ENCODE peak calls at places on chromosomes 3 and 15, in ten cellular contexts. One of them, this sample, is unnamed.

GRCh38 chr3:149179225-149179624 is 42.4 kb downstream of the CP start:
- DNase-seq in heart left ventricle: no peak
- DNase-seq in progenitor cell of endocrine pancreas: no peak
- DNase-seq in T47D: no peak
- DNase-seq in RWPE1: no peak
- DNase-seq in H4: no peak
- DNase-seq in choroid plexus epithelial cell: peak
- DNase-seq in pancreas: no peak
- DNase-seq in SW 1271: no peak
- DNase-seq in AG10803: peak
- DNase-seq in this sample: no peak

GRCh38 chr15:77004189-77004588 is 9.3 kb downstream of the PSTPIP1 start:
- DNase-seq in heart left ventricle: peak
- DNase-seq in progenitor cell of endocrine pancreas: no peak
- DNase-seq in T47D: no peak
- DNase-seq in RWPE1: no peak
- DNase-seq in H4: no peak
- DNase-seq in choroid plexus epithelial cell: no peak
- DNase-seq in pancreas: peak
- DNase-seq in SW 1271: no peak
- DNase-seq in AG10803: peak
- DNase-seq in this sample: no peak

GRCh38 chr3:138944136-138944658 is 2.7 kb downstream of the FOXL2 start:
- DNase-seq in heart left ventricle: no peak
- DNase-seq in progenitor cell of endocrine pancreas: no peak
- DNase-seq in T47D: no peak
- DNase-seq in RWPE1: no peak
- DNase-seq in H4: no peak
- DNase-seq in choroid plexus epithelial cell: no peak
- DNase-seq in pancreas: no peak
- DNase-seq in SW 1271: no peak
- DNase-seq in AG10803: no peak
- DNase-seq in this sample: no peak

GRCh38 chr3:142958707-142959106 is 4.8 kb downstream of the PAQR9 start:
- DNase-seq in heart left ventricle: peak
- DNase-seq in progenitor cell of endocrine pancreas: no peak
- DNase-seq in T47D: no peak
- DNase-seq in RWPE1: peak
- DNase-seq in H4: no peak
- DNase-seq in choroid plexus epithelial cell: peak
- DNase-seq in pancreas: no peak
- DNase-seq in SW 1271: no peak
- DNase-seq in AG10803: peak
- DNase-seq in this sample: no peak

GRCh38 chr15:45121706-45122417 is 7.7 kb downstream of the DUOXA2 start:
- DNase-seq in heart left ventricle: no peak
- DNase-seq in progenitor cell of endocrine pancreas: no peak
- DNase-seq in T47D: no peak
- DNase-seq in RWPE1: peak
- DNase-seq in H4: peak
- DNase-seq in choroid plexus epithelial cell: peak
- DNase-seq in pancreas: no peak
- DNase-seq in SW 1271: no peak
- DNase-seq in AG10803: peak
- DNase-seq in this sample: no peak

GRCh38 chr3:23319913-23320312 is 116.8 kb downstream of the UBE2E2 start:
- DNase-seq in heart left ventricle: no peak
- DNase-seq in progenitor cell of endocrine pancreas: no peak
- DNase-seq in T47D: peak
- DNase-seq in RWPE1: no peak
- DNase-seq in H4: no peak
- DNase-seq in choroid plexus epithelial cell: peak
- DNase-seq in pancreas: no peak
- DNase-seq in SW 1271: no peak
- DNase-seq in AG10803: no peak
- DNase-seq in this sample: no peak

GRCh38 chr3:133837487-133838295 is 32.1 kb downstream of the SRPRB start:
- DNase-seq in heart left ventricle: no peak
- DNase-seq in progenitor cell of endocrine pancreas: no peak
- DNase-seq in T47D: no peak
- DNase-seq in RWPE1: no peak
- DNase-seq in H4: no peak
- DNase-seq in choroid plexus epithelial cell: no peak
- DNase-seq in pancreas: no peak
- DNase-seq in SW 1271: no peak
- DNase-seq in AG10803: no peak
- DNase-seq in this sample: no peak

GRCh38 chr3:79587150-79587549 is 180.6 kb downstream of the ROBO1 start:
- DNase-seq in heart left ventricle: no peak
- DNase-seq in progenitor cell of endocrine pancreas: no peak
- DNase-seq in T47D: no peak
- DNase-seq in RWPE1: no peak
- DNase-seq in H4: no peak
- DNase-seq in choroid plexus epithelial cell: no peak
- DNase-seq in pancreas: no peak
- DNase-seq in SW 1271: no peak
- DNase-seq in AG10803: no peak
- DNase-seq in this sample: no peak

GRCh38 chr15:96333194-96334016 is 2.9 kb downstream of the NR2F2 start:
- DNase-seq in heart left ventricle: no peak
- DNase-seq in progenitor cell of endocrine pancreas: no peak
- DNase-seq in T47D: peak
- DNase-seq in RWPE1: no peak
- DNase-seq in H4: no peak
- DNase-seq in choroid plexus epithelial cell: peak
- DNase-seq in pancreas: no peak
- DNase-seq in SW 1271: no peak
- DNase-seq in AG10803: no peak
- DNase-seq in this sample: no peak

GRCh38 chr3:154081305-154081704 is 39.9 kb upstream of the ARHGEF26 start:
- DNase-seq in heart left ventricle: no peak
- DNase-seq in progenitor cell of endocrine pancreas: no peak
- DNase-seq in T47D: no peak
- DNase-seq in RWPE1: no peak
- DNase-seq in H4: no peak
- DNase-seq in choroid plexus epithelial cell: no peak
- DNase-seq in pancreas: no peak
- DNase-seq in SW 1271: no peak
- DNase-seq in AG10803: no peak
- DNase-seq in this sample: no peak

GRCh38 chr15:55094152-55094551 is 102.6 kb downstream of the RSL24D1 start:
- DNase-seq in heart left ventricle: no peak
- DNase-seq in progenitor cell of endocrine pancreas: no peak
- DNase-seq in T47D: no peak
- DNase-seq in RWPE1: no peak
- DNase-seq in H4: no peak
- DNase-seq in choroid plexus epithelial cell: no peak
- DNase-seq in pancreas: no peak
- DNase-seq in SW 1271: no peak
- DNase-seq in AG10803: no peak
- DNase-seq in this sample: no peak

GRCh38 chr3:39531681-39532080 is 64.2 kb downstream of the MOBP start:
- DNase-seq in heart left ventricle: no peak
- DNase-seq in progenitor cell of endocrine pancreas: no peak
- DNase-seq in T47D: peak
- DNase-seq in RWPE1: peak
- DNase-seq in H4: peak
- DNase-seq in choroid plexus epithelial cell: peak
- DNase-seq in pancreas: no peak
- DNase-seq in SW 1271: peak
- DNase-seq in AG10803: peak
- DNase-seq in this sample: no peak

GRCh38 chr3:65951836-65952505 is 86.7 kb downstream of the MAGI1 start:
- DNase-seq in heart left ventricle: no peak
- DNase-seq in progenitor cell of endocrine pancreas: no peak
- DNase-seq in T47D: peak
- DNase-seq in RWPE1: no peak
- DNase-seq in H4: no peak
- DNase-seq in choroid plexus epithelial cell: peak
- DNase-seq in pancreas: no peak
- DNase-seq in SW 1271: peak
- DNase-seq in AG10803: no peak
- DNase-seq in this sample: no peak

GRCh38 chr3:146375214-146375613 is 94.1 kb downstream of the PLSCR2 start:
- DNase-seq in heart left ventricle: no peak
- DNase-seq in progenitor cell of endocrine pancreas: no peak
- DNase-seq in T47D: no peak
- DNase-seq in RWPE1: no peak
- DNase-seq in H4: no peak
- DNase-seq in choroid plexus epithelial cell: no peak
- DNase-seq in pancreas: no peak
- DNase-seq in SW 1271: no peak
- DNase-seq in AG10803: peak
- DNase-seq in this sample: no peak

GRCh38 chr3:113086506-113087461 is 96.0 kb downstream of the GTPBP8 start:
- DNase-seq in heart left ventricle: no peak
- DNase-seq in progenitor cell of endocrine pancreas: no peak
- DNase-seq in T47D: no peak
- DNase-seq in RWPE1: no peak
- DNase-seq in H4: no peak
- DNase-seq in choroid plexus epithelial cell: no peak
- DNase-seq in pancreas: no peak
- DNase-seq in SW 1271: no peak
- DNase-seq in AG10803: peak
- DNase-seq in this sample: no peak

GRCh38 chr3:112298781-112299180 is 4.8 kb upstream of the SLC9C1 start:
- DNase-seq in heart left ventricle: no peak
- DNase-seq in progenitor cell of endocrine pancreas: no peak
- DNase-seq in T47D: no peak
- DNase-seq in RWPE1: no peak
- DNase-seq in H4: no peak
- DNase-seq in choroid plexus epithelial cell: no peak
- DNase-seq in pancreas: no peak
- DNase-seq in SW 1271: no peak
- DNase-seq in AG10803: no peak
- DNase-seq in this sample: no peak

GRCh38 chr3:157335677-157336076 is 101.0 kb upstream of the PTX3 start:
- DNase-seq in heart left ventricle: no peak
- DNase-seq in progenitor cell of endocrine pancreas: no peak
- DNase-seq in T47D: no peak
- DNase-seq in RWPE1: no peak
- DNase-seq in H4: peak
- DNase-seq in choroid plexus epithelial cell: peak
- DNase-seq in pancreas: no peak
- DNase-seq in SW 1271: no peak
- DNase-seq in AG10803: peak
- DNase-seq in this sample: peak

GRCh38 chr3:114444216-114444615 is 150.4 kb downstream of the TIGIT start:
- DNase-seq in heart left ventricle: no peak
- DNase-seq in progenitor cell of endocrine pancreas: no peak
- DNase-seq in T47D: no peak
- DNase-seq in RWPE1: no peak
- DNase-seq in H4: no peak
- DNase-seq in choroid plexus epithelial cell: no peak
- DNase-seq in pancreas: no peak
- DNase-seq in SW 1271: no peak
- DNase-seq in AG10803: no peak
- DNase-seq in this sample: no peak

GRCh38 chr3:112126501-112126900 is 6.5 kb downstream of the GCSAM start:
- DNase-seq in heart left ventricle: no peak
- DNase-seq in progenitor cell of endocrine pancreas: no peak
- DNase-seq in T47D: no peak
- DNase-seq in RWPE1: no peak
- DNase-seq in H4: no peak
- DNase-seq in choroid plexus epithelial cell: peak
- DNase-seq in pancreas: no peak
- DNase-seq in SW 1271: no peak
- DNase-seq in AG10803: peak
- DNase-seq in this sample: peak

GRCh38 chr3:124489506-124489905 is 240.7 kb upstream of the UMPS start:
- DNase-seq in heart left ventricle: no peak
- DNase-seq in progenitor cell of endocrine pancreas: no peak
- DNase-seq in T47D: no peak
- DNase-seq in RWPE1: no peak
- DNase-seq in H4: no peak
- DNase-seq in choroid plexus epithelial cell: no peak
- DNase-seq in pancreas: no peak
- DNase-seq in SW 1271: no peak
- DNase-seq in AG10803: no peak
- DNase-seq in this sample: no peak

GRCh38 chr3:10600159-10601125 is 95.1 kb upstream of the ATP2B2 start:
- DNase-seq in heart left ventricle: no peak
- DNase-seq in progenitor cell of endocrine pancreas: no peak
- DNase-seq in T47D: no peak
- DNase-seq in RWPE1: no peak
- DNase-seq in H4: peak
- DNase-seq in choroid plexus epithelial cell: no peak
- DNase-seq in pancreas: no peak
- DNase-seq in SW 1271: no peak
- DNase-seq in AG10803: no peak
- DNase-seq in this sample: no peak

GRCh38 chr15:60358935-60359672 is 38.7 kb downstream of the ANXA2 start:
- DNase-seq in heart left ventricle: no peak
- DNase-seq in progenitor cell of endocrine pancreas: no peak
- DNase-seq in T47D: no peak
- DNase-seq in RWPE1: no peak
- DNase-seq in H4: no peak
- DNase-seq in choroid plexus epithelial cell: peak
- DNase-seq in pancreas: no peak
- DNase-seq in SW 1271: no peak
- DNase-seq in AG10803: peak
- DNase-seq in this sample: no peak

GRCh38 chr15:55074431-55074830 is 122.3 kb downstream of the RSL24D1 start:
- DNase-seq in heart left ventricle: no peak
- DNase-seq in progenitor cell of endocrine pancreas: no peak
- DNase-seq in T47D: no peak
- DNase-seq in RWPE1: no peak
- DNase-seq in H4: no peak
- DNase-seq in choroid plexus epithelial cell: no peak
- DNase-seq in pancreas: no peak
- DNase-seq in SW 1271: no peak
- DNase-seq in AG10803: no peak
- DNase-seq in this sample: no peak

GRCh38 chr15:45136378-45136764 is 6.6 kb downstream of the DUOX1 start:
- DNase-seq in heart left ventricle: no peak
- DNase-seq in progenitor cell of endocrine pancreas: no peak
- DNase-seq in T47D: no peak
- DNase-seq in RWPE1: no peak
- DNase-seq in H4: no peak
- DNase-seq in choroid plexus epithelial cell: no peak
- DNase-seq in pancreas: no peak
- DNase-seq in SW 1271: no peak
- DNase-seq in AG10803: no peak
- DNase-seq in this sample: no peak

GRCh38 chr15:24857777-24858176 is 97.0 kb upstream of the SNRPN start:
- DNase-seq in heart left ventricle: no peak
- DNase-seq in progenitor cell of endocrine pancreas: no peak
- DNase-seq in T47D: no peak
- DNase-seq in RWPE1: no peak
- DNase-seq in H4: no peak
- DNase-seq in choroid plexus epithelial cell: no peak
- DNase-seq in pancreas: no peak
- DNase-seq in SW 1271: no peak
- DNase-seq in AG10803: no peak
- DNase-seq in this sample: peak

This sample was measured in iPS DF 19.7.